ENCODE peak calls at places on chromosomes 6 and 20, in eight cellular contexts. I is AG08396; V is RCC 7860; O is occipital lobe; T is stimulated activated CD4-positive, alpha-beta T cell treated with anti-CD3 and anti-CD28 coated beads, Interleukin-1b, Interleukin-23, amount 100 ng/mL, for 1 hour; P is stimulated activated naive CD8-positive, alpha-beta T cell treated with anti-CD3 and anti-CD28 coated beads, Interleukin-15, Interleukin-2, amounts not matched to agents 100 U/mL and 50 U/mL, for 24 hours; M is NCI-H1417; J is progenitor cell of endocrine pancreas. F is an unnamed sample.
A peak's percentile ranks its signal among the peaks of the same experiment; 100 is the strongest.

GRCh38 chr6:30515967-30516753 is 26.9 kb downstream of the HLA-E start:
- DNase-seq in I (peak; percentile 85), O (peak; percentile 25), V (peak; percentile 71), P (peak; percentile 87), T (peak; percentile 74), J (peak; percentile 59), M (no peak), F (peak; percentile 75)

GRCh38 chr6:119148102-119148824 is 69.8 kb upstream of the FAM184A start:
- DNase-seq in V (peak; percentile 31), P (peak; percentile 20), M (peak; percentile 24), I (peak; percentile 64), T (no peak), O (peak; percentile 41), J (no peak), F (peak; percentile 58)

GRCh38 chr6:24910331-24910849 is 25.4 kb downstream of the RIPOR2 start:
- DNase-seq in J (no peak), O (no peak), T (no peak), V (no peak), I (no peak), P (peak; percentile 72), M (peak; percentile 63), F (peak; percentile 52)

GRCh38 chr6:150202934-150203333 is 60.1 kb downstream of the PPP1R14C start:
- DNase-seq in O (no peak), V (no peak), I (no peak), P (no peak), T (no peak), J (no peak), M (no peak), F (no peak)

GRCh38 chr6:111764238-111765182 is 108.7 kb downstream of the FYN start:
- DNase-seq in V (no peak), J (no peak), M (peak; percentile 4), T (no peak), O (no peak), I (no peak), P (peak; percentile 71), F (no peak)

GRCh38 chr6:24376875-24377274 is 19.0 kb upstream of the DCDC2 start:
- DNase-seq in J (no peak), T (no peak), I (no peak), M (no peak), P (no peak), O (no peak), V (no peak), F (no peak)

GRCh38 chr6:28218312-28219248 is 6.5 kb upstream of the ZSCAN9 start:
- DNase-seq in V (peak; percentile 42), O (peak; percentile 18), T (no peak), P (peak; percentile 63), J (no peak), M (peak; percentile 62), I (peak; percentile 75), F (peak; percentile 45)

GRCh38 chr6:167058261-167058660 is 59.1 kb downstream of the CEP43 start:
- DNase-seq in M (no peak), J (no peak), I (no peak), T (no peak), O (no peak), P (no peak), V (no peak), F (no peak)

GRCh38 chr20:47544852-47545251 is 43.2 kb downstream of the NCOA3 start:
- DNase-seq in T (no peak), V (no peak), O (no peak), M (no peak), I (no peak), J (no peak), P (no peak), F (no peak)

GRCh38 chr20:36717657-36718056 is 28.2 kb downstream of the NDRG3 start:
- DNase-seq in V (no peak), J (no peak), O (no peak), T (no peak), P (no peak), M (no peak), I (no peak), F (peak; percentile 35)

GRCh38 chr6:524803-525202 is 132.1 kb downstream of the HUS1B start:
- DNase-seq in I (no peak), O (no peak), P (peak; percentile 64), T (no peak), V (no peak), M (no peak), J (no peak), F (no peak)

GRCh38 chr6:13425270-13425905 is 62.0 kb downstream of the GFOD1 start:
- DNase-seq in O (no peak), I (no peak), V (no peak), T (no peak), P (no peak), J (no peak), M (no peak), F (no peak)

GRCh38 chr20:48904566-48905321 is 16.8 kb upstream of the ARFGEF2 start:
- DNase-seq in J (peak; percentile 46), I (peak; percentile 69), V (peak; percentile 48), P (peak; percentile 74), M (peak; percentile 49), O (peak; percentile 22), T (peak; percentile 20), F (peak; percentile 64)

GRCh38 chr20:25346349-25346748 is 44.3 kb downstream of the ABHD12 start:
- DNase-seq in M (no peak), O (no peak), V (no peak), T (no peak), J (no peak), I (no peak), P (peak; percentile 15), F (no peak)

F was measured in putamen.